ENCODE peak calls at places on chromosomes 1 and 21, in six cellular contexts. G is HCT116, E is HepG2, U is K562, R is GM12878, L is H1. W is an unnamed sample.

GRCh38 chr1:27403065-27403726 is 10.8 kb downstream of the GPR3 start:
- DNase-seq in G (no peak), E (no peak), U (no peak), R (no peak), L (peak; percentile 71), W (peak; percentile 31)

GRCh38 chr1:231705860-231706553 is 79.4 kb downstream of the DISC1 start:
- DNase-seq in G (no peak), E (no peak), U (no peak), R (no peak), L (no peak), W (no peak)

GRCh38 chr1:164311376-164311775 is 247.6 kb upstream of the PBX1 start:
- DNase-seq in G (no peak), E (no peak), U (no peak), R (no peak), L (no peak), W (no peak)

GRCh38 chr1:3501856-3502665 is 47.6 kb downstream of the ARHGEF16 start:
- DNase-seq in G (no peak), E (peak; percentile 33), U (peak; percentile 63), R (no peak), L (peak; percentile 92), W (peak; percentile 75)

GRCh38 chr1:209104646-209105045 is 478.9 kb upstream of the CAMK1G start:
- DNase-seq in G (no peak), E (no peak), U (no peak), R (no peak), L (no peak), W (no peak)

GRCh38 chr21:38759286-38759872 is 46.4 kb upstream of the ETS2 start:
- DNase-seq in G (no peak), E (no peak), U (no peak), R (no peak), L (no peak), W (peak; percentile 35)

GRCh38 chr1:25676488-25676887 is 59.9 kb downstream of the MAN1C1 start:
- DNase-seq in G (no peak), E (no peak), U (no peak), R (no peak), L (no peak), W (no peak)

GRCh38 chr1:174982971-174983689 is 16.6 kb upstream of the CACYBP start:
- DNase-seq in G (peak; percentile 36), E (peak; percentile 34), U (peak; percentile 43), R (no peak), L (no peak), W (peak; percentile 28)

GRCh38 chr1:236013330-236013729 is 51.6 kb downstream of the NID1 start:
- DNase-seq in G (no peak), E (no peak), U (no peak), R (no peak), L (no peak), W (no peak)

GRCh38 chr1:156840880-156841279 is 18.0 kb downstream of the INSRR start:
- DNase-seq in G (no peak), E (no peak), U (no peak), R (no peak), L (no peak), W (no peak)

GRCh38 chr1:116931016-116931918 is 21.6 kb downstream of the PTGFRN start:
- DNase-seq in G (no peak), E (no peak), U (peak; percentile 37), R (no peak), L (no peak), W (no peak)

GRCh38 chr1:43783671-43784205 is 76.4 kb downstream of the ST3GAL3 start:
- DNase-seq in G (peak; percentile 71), E (no peak), U (peak; percentile 37), R (peak; percentile 84), L (no peak), W (no peak)

GRCh38 chr1:163877016-163877415 is 555.3 kb downstream of the NUF2 start:
- DNase-seq in G (no peak), E (no peak), U (no peak), R (no peak), L (no peak), W (no peak)

GRCh38 chr21:43603641-43604504 is 55.4 kb downstream of the HSF2BP start:
- DNase-seq in G (no peak), E (peak; percentile 15), U (no peak), R (no peak), L (no peak), W (peak; percentile 68)

GRCh38 chr1:43267818-43268425 is 1.9 kb upstream of the TMEM125 start:
- DNase-seq in G (no peak), E (no peak), U (no peak), R (no peak), L (no peak), W (no peak)

GRCh38 chr21:45975017-45975595 is 6.5 kb upstream of the COL6A1 start:
- DNase-seq in G (peak; percentile 10), E (no peak), U (no peak), R (no peak), L (peak; percentile 68), W (no peak)

GRCh38 chr1:230303822-230304221 is 122.3 kb downstream of the PGBD5 start:
- DNase-seq in G (no peak), E (no peak), U (no peak), R (no peak), L (no peak), W (no peak)

GRCh38 chr21:45209685-45210284 is 77.9 kb downstream of the POFUT2 start:
- DNase-seq in G (no peak), E (no peak), U (no peak), R (peak; percentile 33), L (no peak), W (no peak)

GRCh38 chr1:244052011-244052727 is 1.1 kb downstream of the ZBTB18 start:
- DNase-seq in G (no peak), E (no peak), U (no peak), R (no peak), L (peak; percentile 33), W (peak; percentile 73)

GRCh38 chr1:172663726-172664125 is 4.8 kb downstream of the FASLG start:
- DNase-seq in G (no peak), E (no peak), U (no peak), R (no peak), L (no peak), W (no peak)

GRCh38 chr1:204616683-204617082 is 68.9 kb downstream of the LRRN2 start:
- DNase-seq in G (no peak), E (no peak), U (no peak), R (no peak), L (no peak), W (no peak)

GRCh38 chr1:162347281-162347680 is 29.4 kb downstream of the SPATA46 start:
- DNase-seq in G (no peak), E (no peak), U (no peak), R (no peak), L (no peak), W (no peak)

GRCh38 chr1:30860320-30860652 is 48.3 kb downstream of the SDC3 start:
- DNase-seq in G (no peak), E (no peak), U (no peak), R (no peak), L (no peak), W (peak; percentile 61)

GRCh38 chr1:20719261-20719660 is 1.5 kb upstream of the KIF17 start:
- DNase-seq in G (no peak), E (no peak), U (no peak), R (no peak), L (no peak), W (no peak)

GRCh38 chr1:156866679-156867015 is 6.0 kb downstream of the NTRK1 start:
- DNase-seq in G (no peak), E (no peak), U (no peak), R (no peak), L (no peak), W (no peak)

GRCh38 chr1:33396188-33397124 is 34.4 kb downstream of the PHC2 start:
- DNase-seq in G (no peak), E (no peak), U (peak; percentile 84), R (no peak), L (no peak), W (no peak)

GRCh38 chr1:201882665-201883132 is 6.0 kb upstream of the SHISA4 start:
- DNase-seq in G (peak; percentile 71), E (no peak), U (peak; percentile 64), R (peak; percentile 7), L (no peak), W (no peak)

GRCh38 chr21:15224346-15225086 is 159.7 kb upstream of the NRIP1 start:
- DNase-seq in G (peak; percentile 56), E (no peak), U (no peak), R (no peak), L (no peak), W (no peak)

GRCh38 chr21:44649701-44650100 is 3.5 kb downstream of the KRTAP10-11 start:
- DNase-seq in G (no peak), E (no peak), U (no peak), R (no peak), L (no peak), W (no peak)

GRCh38 chr1:87899746-87900145 is 571.1 kb downstream of the LMO4 start:
- DNase-seq in G (no peak), E (no peak), U (no peak), R (no peak), L (no peak), W (no peak)
- TF ChIP-seq POLR2AphosphoS5 in G (no peak), E (no peak), U (no peak), R (no peak), L (no peak), W (no peak)

GRCh38 chr1:14320986-14321385 is 277.5 kb upstream of the KAZN start:
- DNase-seq in G (no peak), E (no peak), U (no peak), R (no peak), L (no peak), W (no peak)

GRCh38 chr1:14323665-14324630 is 274.5 kb upstream of the KAZN start:
- DNase-seq in G (no peak), E (no peak), U (no peak), R (no peak), L (no peak), W (no peak)

GRCh38 chr1:14321413-14321812 is 277.1 kb upstream of the KAZN start:
- DNase-seq in G (no peak), E (no peak), U (no peak), R (no peak), L (no peak), W (no peak)

GRCh38 chr1:14318830-14319229 is 279.7 kb upstream of the KAZN start:
- DNase-seq in G (no peak), E (no peak), U (no peak), R (no peak), L (no peak), W (no peak)

DNA sequence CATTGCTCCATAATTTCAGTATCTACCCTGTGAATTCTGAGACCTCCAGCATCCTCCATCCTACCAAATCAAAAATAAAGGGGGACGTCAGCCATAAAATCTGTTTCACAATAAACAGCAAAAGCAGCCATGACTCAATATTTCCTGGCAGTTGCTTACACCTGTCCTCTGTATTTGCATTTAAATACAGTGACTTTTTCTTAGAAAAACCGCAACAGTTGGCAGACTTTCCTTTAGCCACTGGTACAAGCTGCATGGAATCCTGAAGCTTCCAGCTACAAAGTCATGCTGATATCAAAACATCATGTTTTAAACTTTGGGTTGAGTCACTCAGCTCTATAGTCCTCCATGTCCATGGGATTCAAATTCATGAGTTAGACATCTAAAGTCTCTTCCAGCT is 278.0 kb upstream of the KAZN start:
- DNase-seq in G (no peak), E (no peak), U (no peak), R (no peak), L (no peak), W (no peak)
- TF ChIP-seq RAD21 in G (no peak), E (no peak), U (no peak), R (no peak), L (no peak), W (no peak)

GRCh38 chr1:234643111-234643849 is 33.3 kb upstream of the IRF2BP2 start:
- DNase-seq in G (no peak), E (peak; percentile 100), U (no peak), R (no peak), L (no peak), W (no peak)
- H3K4me1 ChIP-seq in G (peaks cover 19% of the 10 kb centered on the region), E (peaks cover 85% of the 10 kb centered on the region), U (no peaks in the 10 kb centered on the region), R (no peaks in the 10 kb centered on the region), L (no peaks in the 10 kb centered on the region), W (no peaks in the 10 kb centered on the region)

GRCh38 chr1:8422439-8423133 is 104.7 kb downstream of the SLC45A1 start:
- DNase-seq in G (no peak), E (no peak), U (peak; percentile 57), R (no peak), L (no peak), W (peak; percentile 51)
- TF ChIP-seq POLR2AphosphoS5 in G (no peak), E (no peak), U (no peak), R (no peak), L (no peak), W (no peak)

W was measured in SK-N-SH.